ENCODE peak calls at places on chromosomes 6 and 20, in five cellular contexts. One of them, this sample, is unnamed.

GRCh38 chr20:461254-462198 is 807 bp downstream of the TBC1D20 start:
- DNase-seq in H9: peak; percentile 57
- DNase-seq in BE2C: peak; percentile 52
- DNase-seq in B cell: no peak
- DNase-seq in GM13977: peak; percentile 74
- DNase-seq in this sample: peak; percentile 57

GRCh38 chr6:170286246-170286933 is 4.5 kb downstream of the DLL1 start:
- DNase-seq in H9: no peak
- DNase-seq in GM13977: no peak
- DNase-seq in BE2C: peak; percentile 63
- DNase-seq in B cell: no peak
- DNase-seq in this sample: no peak

GRCh38 chr6:6736753-6737654 is 148.5 kb downstream of the LY86 start:
- DNase-seq in BE2C: peak; percentile 84
- DNase-seq in H9: peak; percentile 88
- DNase-seq in GM13977: no peak
- DNase-seq in B cell: no peak
- DNase-seq in this sample: peak; percentile 51

GRCh38 chr20:47502801-47503239 is 1.1 kb downstream of the NCOA3 start:
- DNase-seq in GM13977: peak; percentile 47
- DNase-seq in B cell: peak; percentile 58
- DNase-seq in H9: no peak
- DNase-seq in BE2C: no peak
- DNase-seq in this sample: no peak

GRCh38 chr6:2166717-2167116 is 78.7 kb downstream of the GMDS start:
- DNase-seq in GM13977: no peak
- DNase-seq in H9: no peak
- DNase-seq in B cell: no peak
- DNase-seq in BE2C: no peak
- DNase-seq in this sample: no peak

GRCh38 chr6:15842718-15843117 is 179.9 kb upstream of the DTNBP1 start:
- DNase-seq in H9: no peak
- DNase-seq in BE2C: no peak
- DNase-seq in B cell: no peak
- DNase-seq in GM13977: no peak
- DNase-seq in this sample: no peak

GRCh38 chr20:34569598-34569997 is 11.1 kb downstream of the MAP1LC3A start:
- DNase-seq in B cell: no peak
- DNase-seq in BE2C: no peak
- DNase-seq in H9: no peak
- DNase-seq in GM13977: no peak
- DNase-seq in this sample: no peak

GRCh38 chr20:61162506-61162905 is 89.6 kb upstream of the CDH4 start:
- DNase-seq in B cell: no peak
- DNase-seq in GM13977: no peak
- DNase-seq in BE2C: no peak
- DNase-seq in H9: no peak
- DNase-seq in this sample: no peak

GRCh38 chr6:150975136-150975535 is 109.6 kb downstream of the MTHFD1L start:
- DNase-seq in B cell: no peak
- DNase-seq in GM13977: no peak
- DNase-seq in BE2C: no peak
- DNase-seq in H9: no peak
- DNase-seq in this sample: no peak

GRCh38 chr20:44370639-44371218 is 15.2 kb downstream of the HNF4A start:
- DNase-seq in H9: peak; percentile 43
- DNase-seq in BE2C: no peak
- DNase-seq in B cell: no peak
- DNase-seq in GM13977: no peak
- DNase-seq in this sample: no peak

GRCh38 chr20:1819311-1820136 is 75.7 kb upstream of the SIRPA start:
- DNase-seq in H9: no peak
- DNase-seq in BE2C: no peak
- DNase-seq in B cell: no peak
- DNase-seq in GM13977: no peak
- DNase-seq in this sample: no peak

GRCh38 chr20:50415516-50416268 is 94.5 kb upstream of the PTPN1 start:
- DNase-seq in GM13977: no peak
- DNase-seq in BE2C: peak; percentile 65
- DNase-seq in H9: peak; percentile 59
- DNase-seq in B cell: no peak
- DNase-seq in this sample: no peak

GRCh38 chr6:31581511-31582229 is 554 bp downstream of the LTB start:
- DNase-seq in H9: no peak
- DNase-seq in GM13977: no peak
- DNase-seq in BE2C: no peak
- DNase-seq in B cell: no peak
- DNase-seq in this sample: no peak

GRCh38 chr20:39893013-39893685 is 795.9 kb downstream of the MAFB start:
- DNase-seq in H9: no peak
- DNase-seq in BE2C: no peak
- DNase-seq in B cell: no peak
- DNase-seq in GM13977: no peak
- DNase-seq in this sample: no peak

GRCh38 chr20:32368930-32369329 is 10.8 kb downstream of the ASXL1 start:
- DNase-seq in H9: no peak
- DNase-seq in BE2C: no peak
- DNase-seq in GM13977: no peak
- DNase-seq in B cell: no peak
- DNase-seq in this sample: no peak

GRCh38 chr20:62365814-62366369 is 1.2 kb downstream of the LAMA5 start:
- DNase-seq in GM13977: no peak
- DNase-seq in BE2C: peak; percentile 18
- DNase-seq in B cell: peak; percentile 70
- DNase-seq in H9: peak; percentile 84
- DNase-seq in this sample: no peak

GRCh38 chr20:62359491-62360121 is 7.5 kb downstream of the LAMA5 start:
- DNase-seq in B cell: no peak
- DNase-seq in BE2C: peak; percentile 10
- DNase-seq in GM13977: no peak
- DNase-seq in H9: peak; percentile 32
- DNase-seq in this sample: no peak

GRCh38 chr6:134619789-134620188 is 301.9 kb upstream of the SGK1 start:
- DNase-seq in H9: no peak
- DNase-seq in B cell: no peak
- DNase-seq in GM13977: no peak
- DNase-seq in BE2C: no peak
- DNase-seq in this sample: no peak

GRCh38 chr6:145824344-145824743 is 9.7 kb upstream of the FBXO30 start:
- DNase-seq in GM13977: no peak
- DNase-seq in B cell: no peak
- DNase-seq in BE2C: no peak
- DNase-seq in H9: no peak
- DNase-seq in this sample: no peak

DNA sequence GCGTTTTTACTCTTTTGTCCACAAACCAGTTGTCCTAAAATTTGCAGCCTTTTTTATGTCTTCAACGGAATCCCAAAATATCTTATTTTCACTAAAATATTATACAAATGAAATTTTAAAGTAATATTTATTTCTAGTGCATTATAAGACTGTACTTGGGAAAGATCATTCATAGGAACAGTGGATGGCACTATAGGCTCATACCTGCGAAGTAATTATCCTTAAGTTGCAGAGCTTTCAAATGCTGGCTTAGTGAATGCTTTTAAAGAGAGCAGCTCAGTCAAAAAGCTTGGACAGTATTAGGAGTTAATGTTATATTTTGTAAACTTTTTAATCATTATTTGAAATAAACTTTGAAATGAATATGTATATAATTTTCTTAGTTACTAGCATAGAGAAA is 254.9 kb downstream of the CDKAL1 start:
- DNase-seq in H9: no peak
- DNase-seq in B cell: no peak
- DNase-seq in BE2C: no peak
- DNase-seq in GM13977: no peak
- DNase-seq in this sample: no peak
- TF ChIP-seq CTCF in H9: peak; percentile 35
- TF ChIP-seq CTCF in B cell: no peak
- TF ChIP-seq CTCF in BE2C: peak; percentile 34
- TF ChIP-seq CTCF in GM13977: no peak
- TF ChIP-seq CTCF in this sample: no peak

DNA sequence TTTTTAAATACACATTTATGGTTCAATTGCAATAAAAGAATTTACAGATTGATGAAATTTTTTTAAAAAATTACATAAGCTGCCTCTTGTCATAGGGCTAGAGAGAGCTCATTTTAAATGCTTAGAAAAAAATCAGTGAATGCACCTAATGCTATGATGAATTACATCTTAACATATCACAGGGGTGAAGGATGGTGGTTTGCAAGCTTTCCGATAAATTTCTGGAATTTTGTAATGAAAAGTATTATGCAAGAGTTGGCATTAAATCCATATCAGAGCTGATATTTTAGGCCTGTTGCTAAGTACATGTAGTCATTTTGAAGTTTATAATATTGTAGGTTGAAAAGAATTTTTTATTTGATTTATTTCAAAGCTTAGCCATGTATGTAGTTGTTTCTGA is 29.6 kb downstream of the DSE start:
- DNase-seq in GM13977: no peak
- DNase-seq in B cell: no peak
- DNase-seq in H9: no peak
- DNase-seq in BE2C: no peak
- DNase-seq in this sample: no peak
- TF ChIP-seq CTCF in GM13977: no peak
- TF ChIP-seq CTCF in B cell: no peak
- TF ChIP-seq CTCF in H9: no peak
- TF ChIP-seq CTCF in BE2C: no peak
- TF ChIP-seq CTCF in this sample: no peak

GRCh38 chr20:11588875-11589274 is 328.8 kb upstream of the BTBD3 start:
- DNase-seq in GM13977: no peak
- DNase-seq in BE2C: no peak
- DNase-seq in B cell: no peak
- DNase-seq in H9: no peak
- DNase-seq in this sample: no peak

GRCh38 chr20:11581271-11581670 is 336.4 kb upstream of the BTBD3 start:
- DNase-seq in H9: peak; percentile 45
- DNase-seq in BE2C: no peak
- DNase-seq in B cell: no peak
- DNase-seq in GM13977: no peak
- DNase-seq in this sample: no peak

GRCh38 chr20:11582073-11582472 is 335.6 kb upstream of the BTBD3 start:
- DNase-seq in H9: no peak
- DNase-seq in BE2C: no peak
- DNase-seq in GM13977: no peak
- DNase-seq in B cell: no peak
- DNase-seq in this sample: no peak

GRCh38 chr20:11585752-11586352 is 331.8 kb upstream of the BTBD3 start:
- DNase-seq in B cell: no peak
- DNase-seq in BE2C: no peak
- DNase-seq in GM13977: no peak
- DNase-seq in H9: no peak
- DNase-seq in this sample: no peak
- TF ChIP-seq CTCF in B cell: no peak
- TF ChIP-seq CTCF in BE2C: no peak
- TF ChIP-seq CTCF in GM13977: no peak
- TF ChIP-seq CTCF in H9: peak; percentile 55
- TF ChIP-seq CTCF in this sample: peak; percentile 43

GRCh38 chr20:10342152-10342551 is 91.9 kb downstream of the MKKS start:
- DNase-seq in H9: no peak
- DNase-seq in BE2C: no peak
- DNase-seq in B cell: no peak
- DNase-seq in GM13977: no peak
- DNase-seq in this sample: no peak
- TF ChIP-seq CTCF in H9: no peak
- TF ChIP-seq CTCF in BE2C: no peak
- TF ChIP-seq CTCF in B cell: no peak
- TF ChIP-seq CTCF in GM13977: no peak
- TF ChIP-seq CTCF in this sample: no peak

DNA sequence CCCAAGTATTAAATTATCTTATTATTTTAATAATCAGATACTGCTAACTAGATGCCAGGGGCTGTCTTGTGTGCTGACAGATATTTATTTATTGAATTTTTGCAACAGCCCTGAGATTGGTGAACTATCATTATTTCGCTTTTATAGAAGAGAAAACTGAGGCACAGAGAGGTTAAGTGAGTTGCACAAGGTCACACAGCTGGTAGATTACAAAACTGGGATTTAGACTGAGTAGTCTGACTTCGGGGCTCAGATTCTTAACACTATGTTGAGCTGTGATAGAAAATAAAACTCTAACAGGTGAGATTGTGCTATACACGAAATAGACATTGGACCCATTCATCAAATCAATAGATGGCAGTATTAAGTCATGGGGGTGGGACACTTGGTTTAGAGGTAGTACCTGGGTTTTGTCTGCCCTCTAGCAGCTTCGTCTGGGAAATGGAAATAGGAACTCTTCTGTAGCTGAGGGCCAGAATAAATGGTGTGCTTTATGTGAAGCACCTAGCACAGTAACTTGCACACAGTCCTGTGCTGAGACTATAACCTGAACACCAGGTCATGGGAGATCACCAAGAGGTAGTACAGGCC is 113.4 kb downstream of the B3GAT2 start:
- DNase-seq in GM13977: no peak
- DNase-seq in H9: no peak
- DNase-seq in B cell: no peak
- DNase-seq in BE2C: no peak
- DNase-seq in this sample: no peak
- TF ChIP-seq CTCF in GM13977: no peak
- TF ChIP-seq CTCF in H9: no peak
- TF ChIP-seq CTCF in B cell: no peak
- TF ChIP-seq CTCF in BE2C: no peak
- TF ChIP-seq CTCF in this sample: no peak

DNA sequence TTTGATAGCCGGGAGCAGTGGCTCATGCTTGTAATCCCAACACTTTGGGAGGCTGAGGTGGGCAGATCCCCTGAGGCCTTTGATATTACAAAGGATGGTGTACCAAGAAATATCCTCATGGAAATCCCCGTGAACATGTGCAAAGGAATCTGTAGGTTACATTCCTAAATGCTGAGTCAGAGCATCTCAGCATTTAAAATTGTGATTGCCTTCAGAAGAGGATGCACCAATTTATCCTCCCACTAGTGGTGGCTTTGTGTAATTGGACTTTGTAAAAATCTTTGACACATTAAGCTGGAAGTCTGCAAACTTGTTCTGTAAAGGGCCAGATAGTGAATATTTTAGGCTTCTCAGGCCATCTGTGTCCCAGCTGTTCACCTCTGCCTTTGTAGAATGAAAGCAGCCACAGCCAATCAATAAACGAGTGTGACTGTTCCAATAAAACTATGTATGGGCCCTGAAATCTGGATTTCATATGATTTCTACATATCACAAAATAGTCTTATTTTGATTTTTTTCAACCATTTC is 11.8 kb downstream of the TMEM14B start:
- DNase-seq in BE2C: no peak
- DNase-seq in H9: no peak
- DNase-seq in B cell: no peak
- DNase-seq in GM13977: no peak
- DNase-seq in this sample: no peak
- TF ChIP-seq CTCF in BE2C: peak; percentile 50
- TF ChIP-seq CTCF in H9: peak; percentile 67
- TF ChIP-seq CTCF in B cell: peak; percentile 63
- TF ChIP-seq CTCF in GM13977: peak; percentile 46
- TF ChIP-seq CTCF in this sample: peak; percentile 78

GRCh38 chr6:43575772-43576551 is at the start of the genes POLH and XPO5:
- DNase-seq in GM13977: peak; percentile 98
- DNase-seq in H9: peak; percentile 94
- DNase-seq in BE2C: peak; percentile 96
- DNase-seq in B cell: peak; percentile 98
- DNase-seq in this sample: peak; percentile 93
- TF ChIP-seq CTCF in GM13977: no peak
- TF ChIP-seq CTCF in H9: no peak
- TF ChIP-seq CTCF in BE2C: peak; percentile 45
- TF ChIP-seq CTCF in B cell: no peak
- TF ChIP-seq CTCF in this sample: no peak